ENCODE peak calls at places on chromosome 4, in four cellular contexts. One of them, this sample, is unnamed.

GRCh38 chr4:78464265-78464664 is 87.3 kb upstream of the ANXA3 start:
- DNase-seq in foreskin fibroblast: no peak
- DNase-seq in activated naive CD8-positive, alpha-beta T cell treated with anti-CD3 and anti-CD28 coated beads for 36 hours: no peak
- DNase-seq in EL: no peak
- DNase-seq in this sample: no peak

GRCh38 chr4:8704632-8705031 is 112.1 kb downstream of the CPZ start:
- DNase-seq in EL: no peak
- DNase-seq in foreskin fibroblast: no peak
- DNase-seq in activated naive CD8-positive, alpha-beta T cell treated with anti-CD3 and anti-CD28 coated beads for 36 hours: no peak
- DNase-seq in this sample: no peak

GRCh38 chr4:80454040-80454439 is 118.5 kb downstream of the CFAP299 start:
- DNase-seq in activated naive CD8-positive, alpha-beta T cell treated with anti-CD3 and anti-CD28 coated beads for 36 hours: no peak
- DNase-seq in foreskin fibroblast: no peak
- DNase-seq in EL: peak; percentile 33
- DNase-seq in this sample: no peak

GRCh38 chr4:93201471-93201870 is 627.1 kb upstream of the ATOH1 start:
- DNase-seq in foreskin fibroblast: no peak
- DNase-seq in EL: no peak
- DNase-seq in activated naive CD8-positive, alpha-beta T cell treated with anti-CD3 and anti-CD28 coated beads for 36 hours: no peak
- DNase-seq in this sample: no peak

GRCh38 chr4:128517739-128518510 is 230.3 kb upstream of the PGRMC2 start:
- DNase-seq in activated naive CD8-positive, alpha-beta T cell treated with anti-CD3 and anti-CD28 coated beads for 36 hours: peak; percentile 39
- DNase-seq in EL: peak; percentile 97
- DNase-seq in foreskin fibroblast: peak; percentile 98
- DNase-seq in this sample: no peak

GRCh38 chr4:107862658-107863057 is 37.9 kb downstream of the SGMS2 start:
- DNase-seq in EL: peak; percentile 56
- DNase-seq in foreskin fibroblast: peak; percentile 59
- DNase-seq in activated naive CD8-positive, alpha-beta T cell treated with anti-CD3 and anti-CD28 coated beads for 36 hours: peak; percentile 20
- DNase-seq in this sample: no peak

GRCh38 chr4:6695660-6696581 is 2.2 kb downstream of the S100P start:
- DNase-seq in activated naive CD8-positive, alpha-beta T cell treated with anti-CD3 and anti-CD28 coated beads for 36 hours: no peak
- DNase-seq in foreskin fibroblast: no peak
- DNase-seq in EL: no peak
- DNase-seq in this sample: no peak

GRCh38 chr4:162727232-162727631 is 439.5 kb downstream of the NAF1 start:
- DNase-seq in activated naive CD8-positive, alpha-beta T cell treated with anti-CD3 and anti-CD28 coated beads for 36 hours: no peak
- DNase-seq in EL: no peak
- DNase-seq in foreskin fibroblast: no peak
- DNase-seq in this sample: no peak

GRCh38 chr4:88008133-88008621 is 742 bp downstream of the PKD2 start:
- DNase-seq in activated naive CD8-positive, alpha-beta T cell treated with anti-CD3 and anti-CD28 coated beads for 36 hours: peak; percentile 24
- DNase-seq in EL: peak; percentile 66
- DNase-seq in foreskin fibroblast: peak; percentile 52
- DNase-seq in this sample: peak; percentile 30

GRCh38 chr4:77595361-77595973 is 10.2 kb upstream of the CXCL13 start:
- DNase-seq in EL: no peak
- DNase-seq in activated naive CD8-positive, alpha-beta T cell treated with anti-CD3 and anti-CD28 coated beads for 36 hours: no peak
- DNase-seq in foreskin fibroblast: no peak
- DNase-seq in this sample: no peak

This sample was measured in neural crest cell.